ENCODE peak calls at places on chromosomes 5 and 9, in six cellular contexts. One of them, this sample, is unnamed.

GRCh38 chr5:39661026-39661779 is 236.4 kb upstream of the DAB2 start:
- DNase-seq in activated CD4-positive, alpha-beta memory T cell treated with anti-CD3 and anti-CD28 coated beads, Interleukin-2, amount 10 ng/mL, durations not matched to agents 7 days and 5 days: no peak
- DNase-seq in transverse colon: no peak
- DNase-seq in activated CD4-positive, alpha-beta T cell treated with anti-CD3 and anti-CD28 coated beads for 48 hours: no peak
- DNase-seq in endothelial cell of umbilical vein: peak; percentile 9
- DNase-seq in HCT116: no peak
- DNase-seq in this sample: no peak

GRCh38 chr9:83535736-83536135 is 2.5 kb downstream of the FRMD3 start:
- DNase-seq in endothelial cell of umbilical vein: no peak
- DNase-seq in transverse colon: no peak
- DNase-seq in activated CD4-positive, alpha-beta T cell treated with anti-CD3 and anti-CD28 coated beads for 48 hours: no peak
- DNase-seq in activated CD4-positive, alpha-beta memory T cell treated with anti-CD3 and anti-CD28 coated beads, Interleukin-2, amount 10 ng/mL, durations not matched to agents 7 days and 5 days: no peak
- DNase-seq in HCT116: no peak
- DNase-seq in this sample: no peak

GRCh38 chr9:9231946-9232345 is 1380.9 kb downstream of the PTPRD start:
- DNase-seq in endothelial cell of umbilical vein: no peak
- DNase-seq in activated CD4-positive, alpha-beta memory T cell treated with anti-CD3 and anti-CD28 coated beads, Interleukin-2, amount 10 ng/mL, durations not matched to agents 7 days and 5 days: no peak
- DNase-seq in HCT116: no peak
- DNase-seq in activated CD4-positive, alpha-beta T cell treated with anti-CD3 and anti-CD28 coated beads for 48 hours: no peak
- DNase-seq in transverse colon: no peak
- DNase-seq in this sample: no peak

GRCh38 chr5:131747180-131748105 is 49.4 kb downstream of the FNIP1 start:
- DNase-seq in activated CD4-positive, alpha-beta T cell treated with anti-CD3 and anti-CD28 coated beads for 48 hours: no peak
- DNase-seq in activated CD4-positive, alpha-beta memory T cell treated with anti-CD3 and anti-CD28 coated beads, Interleukin-2, amount 10 ng/mL, durations not matched to agents 7 days and 5 days: no peak
- DNase-seq in endothelial cell of umbilical vein: no peak
- DNase-seq in transverse colon: no peak
- DNase-seq in HCT116: no peak
- DNase-seq in this sample: no peak

GRCh38 chr5:51395666-51396356 is 12.6 kb downstream of the ISL1 start:
- DNase-seq in transverse colon: no peak
- DNase-seq in HCT116: no peak
- DNase-seq in activated CD4-positive, alpha-beta memory T cell treated with anti-CD3 and anti-CD28 coated beads, Interleukin-2, amount 10 ng/mL, durations not matched to agents 7 days and 5 days: no peak
- DNase-seq in endothelial cell of umbilical vein: no peak
- DNase-seq in activated CD4-positive, alpha-beta T cell treated with anti-CD3 and anti-CD28 coated beads for 48 hours: no peak
- DNase-seq in this sample: no peak

GRCh38 chr9:120755827-120756434 is 37.3 kb downstream of the FBXW2 start:
- DNase-seq in activated CD4-positive, alpha-beta memory T cell treated with anti-CD3 and anti-CD28 coated beads, Interleukin-2, amount 10 ng/mL, durations not matched to agents 7 days and 5 days: peak; percentile 66
- DNase-seq in HCT116: peak; percentile 24
- DNase-seq in activated CD4-positive, alpha-beta T cell treated with anti-CD3 and anti-CD28 coated beads for 48 hours: peak; percentile 72
- DNase-seq in transverse colon: peak; percentile 56
- DNase-seq in endothelial cell of umbilical vein: peak; percentile 65
- DNase-seq in this sample: peak; percentile 75

GRCh38 chr5:43041131-43041668 is 1.1 kb upstream of the ANXA2R start:
- DNase-seq in HCT116: no peak
- DNase-seq in transverse colon: peak; percentile 36
- DNase-seq in endothelial cell of umbilical vein: no peak
- DNase-seq in activated CD4-positive, alpha-beta memory T cell treated with anti-CD3 and anti-CD28 coated beads, Interleukin-2, amount 10 ng/mL, durations not matched to agents 7 days and 5 days: peak; percentile 57
- DNase-seq in activated CD4-positive, alpha-beta T cell treated with anti-CD3 and anti-CD28 coated beads for 48 hours: peak; percentile 42
- DNase-seq in this sample: peak; percentile 35

GRCh38 chr9:135692410-135692809 is 6.9 kb downstream of the SOHLH1 start:
- DNase-seq in transverse colon: no peak
- DNase-seq in activated CD4-positive, alpha-beta memory T cell treated with anti-CD3 and anti-CD28 coated beads, Interleukin-2, amount 10 ng/mL, durations not matched to agents 7 days and 5 days: no peak
- DNase-seq in HCT116: no peak
- DNase-seq in activated CD4-positive, alpha-beta T cell treated with anti-CD3 and anti-CD28 coated beads for 48 hours: no peak
- DNase-seq in endothelial cell of umbilical vein: no peak
- DNase-seq in this sample: no peak

GRCh38 chr5:93621340-93621872 is 38.4 kb downstream of the NR2F1 start:
- DNase-seq in transverse colon: peak; percentile 62
- DNase-seq in HCT116: no peak
- DNase-seq in activated CD4-positive, alpha-beta memory T cell treated with anti-CD3 and anti-CD28 coated beads, Interleukin-2, amount 10 ng/mL, durations not matched to agents 7 days and 5 days: no peak
- DNase-seq in activated CD4-positive, alpha-beta T cell treated with anti-CD3 and anti-CD28 coated beads for 48 hours: peak; percentile 16
- DNase-seq in endothelial cell of umbilical vein: peak; percentile 75
- DNase-seq in this sample: peak; percentile 39

This sample was measured in stimulated activated naive CD8-positive, alpha-beta T cell treated with anti-CD3 and anti-CD28 coated beads, Interleukin-15, Interleukin-2, amounts not matched to agents 100 U/mL and 50 U/mL, for 24 hours.